ENCODE peak calls at places on chromosome 10, in six cellular contexts. D is HCT116, R is GM23248, A is OCI-LY7, S is IMR-90, X is mesenchymal stem cell. F is an unnamed sample.

GRCh38 chr10:79316671-79317431 is 30.4 kb upstream of the PPIF start:
- DNase-seq in D (no peak), R (peak), A (peak), S (peak), X (peak), F (no peak)

GRCh38 chr10:78461333-78461732 is 427.7 kb downstream of the RPS24 start:
- DNase-seq in D (no peak), R (no peak), A (no peak), S (no peak), X (no peak), F (no peak)

GRCh38 chr10:13776861-13777301 is 190.1 kb downstream of the PRPF18 start:
- DNase-seq in D (no peak), R (peak), A (no peak), S (peak), X (peak), F (no peak)

GRCh38 chr10:121732676-121733445 is 134.6 kb upstream of the FGFR2 start:
- DNase-seq in D (no peak), R (no peak), A (no peak), S (no peak), X (no peak), F (peak)

GRCh38 chr10:119243967-119244366 is 36.6 kb downstream of the GRK5 start:
- DNase-seq in D (no peak), R (no peak), A (no peak), S (no peak), X (no peak), F (no peak)

GRCh38 chr10:27730041-27730440 is 15.6 kb downstream of the MKX start:
- DNase-seq in D (no peak), R (no peak), A (no peak), S (no peak), X (no peak), F (no peak)

GRCh38 chr10:91211675-91212074 is 8.8 kb upstream of the PCGF5 start:
- DNase-seq in D (no peak), R (no peak), A (no peak), S (no peak), X (no peak), F (no peak)

GRCh38 chr10:62382831-62383230 is 8.7 kb downstream of the ZNF365 start:
- DNase-seq in D (no peak), R (no peak), A (no peak), S (no peak), X (no peak), F (no peak)

GRCh38 chr10:36888925-36889573 is 236.3 kb upstream of the ANKRD30A start:
- DNase-seq in D (peak), R (peak), A (peak), S (peak), X (peak), F (peak)

GRCh38 chr10:87761892-87762291 is 56.1 kb downstream of the ATAD1 start:
- DNase-seq in D (peak), R (peak), A (no peak), S (peak), X (peak), F (no peak)

GRCh38 chr10:127046975-127047877 is 142.0 kb downstream of the DOCK1 start:
- DNase-seq in D (no peak), R (no peak), A (no peak), S (peak), X (peak), F (no peak)

GRCh38 chr10:90064295-90064694 is 362.9 kb downstream of the KIF20B start:
- DNase-seq in D (no peak), R (no peak), A (no peak), S (no peak), X (no peak), F (no peak)

GRCh38 chr10:69089638-69090599 is 2.0 kb downstream of the SRGN start:
- DNase-seq in D (no peak), R (no peak), A (no peak), S (peak), X (no peak), F (no peak)

GRCh38 chr10:103226011-103226410 is 19.7 kb upstream of the RPEL1 start:
- DNase-seq in D (no peak), R (peak), A (no peak), S (no peak), X (no peak), F (no peak)

GRCh38 chr10:73810735-73811465 is 498 bp downstream of the NDST2 start:
- DNase-seq in D (no peak), R (peak), A (peak), S (no peak), X (peak), F (peak)

GRCh38 chr10:48603421-48604038 is 1.3 kb downstream of the ARHGAP22 start:
- DNase-seq in D (no peak), R (peak), A (no peak), S (peak), X (peak), F (no peak)

GRCh38 chr10:48600645-48601505 is 4.0 kb downstream of the ARHGAP22 start:
- DNase-seq in D (no peak), R (no peak), A (no peak), S (no peak), X (no peak), F (no peak)

GRCh38 chr10:48604039-48604407 is 850 bp downstream of the ARHGAP22 start:
- DNase-seq in D (no peak), R (peak), A (no peak), S (no peak), X (peak), F (no peak)

GRCh38 chr10:48601789-48602188 is 3.1 kb downstream of the ARHGAP22 start:
- DNase-seq in D (no peak), R (no peak), A (no peak), S (no peak), X (no peak), F (no peak)

GRCh38 chr10:48602401-48603135 is 2.3 kb downstream of the ARHGAP22 start:
- DNase-seq in D (no peak), R (peak), A (no peak), S (peak), X (no peak), F (no peak)
- H3K4me2 ChIP-seq in D (no peak), R (peak), A (no peak), S (peak), X (no peak), F (no peak)

GRCh38 chr10:92696606-92697383 is 7.0 kb downstream of the HHEX start:
- DNase-seq in D (no peak), R (no peak), A (no peak), S (no peak), X (peak), F (peak)
- H3K4me2 ChIP-seq in D (no peak), R (no peak), A (no peak), S (peak), X (no peak), F (peak)

GRCh38 chr10:4451512-4451911 is 374.5 kb upstream of the AKR1E2 start:
- DNase-seq in D (no peak), R (no peak), A (no peak), S (no peak), X (no peak), F (no peak)
- H3K4me2 ChIP-seq in D (no peak), R (peak), A (no peak), S (no peak), X (no peak), F (peak)

DNA sequence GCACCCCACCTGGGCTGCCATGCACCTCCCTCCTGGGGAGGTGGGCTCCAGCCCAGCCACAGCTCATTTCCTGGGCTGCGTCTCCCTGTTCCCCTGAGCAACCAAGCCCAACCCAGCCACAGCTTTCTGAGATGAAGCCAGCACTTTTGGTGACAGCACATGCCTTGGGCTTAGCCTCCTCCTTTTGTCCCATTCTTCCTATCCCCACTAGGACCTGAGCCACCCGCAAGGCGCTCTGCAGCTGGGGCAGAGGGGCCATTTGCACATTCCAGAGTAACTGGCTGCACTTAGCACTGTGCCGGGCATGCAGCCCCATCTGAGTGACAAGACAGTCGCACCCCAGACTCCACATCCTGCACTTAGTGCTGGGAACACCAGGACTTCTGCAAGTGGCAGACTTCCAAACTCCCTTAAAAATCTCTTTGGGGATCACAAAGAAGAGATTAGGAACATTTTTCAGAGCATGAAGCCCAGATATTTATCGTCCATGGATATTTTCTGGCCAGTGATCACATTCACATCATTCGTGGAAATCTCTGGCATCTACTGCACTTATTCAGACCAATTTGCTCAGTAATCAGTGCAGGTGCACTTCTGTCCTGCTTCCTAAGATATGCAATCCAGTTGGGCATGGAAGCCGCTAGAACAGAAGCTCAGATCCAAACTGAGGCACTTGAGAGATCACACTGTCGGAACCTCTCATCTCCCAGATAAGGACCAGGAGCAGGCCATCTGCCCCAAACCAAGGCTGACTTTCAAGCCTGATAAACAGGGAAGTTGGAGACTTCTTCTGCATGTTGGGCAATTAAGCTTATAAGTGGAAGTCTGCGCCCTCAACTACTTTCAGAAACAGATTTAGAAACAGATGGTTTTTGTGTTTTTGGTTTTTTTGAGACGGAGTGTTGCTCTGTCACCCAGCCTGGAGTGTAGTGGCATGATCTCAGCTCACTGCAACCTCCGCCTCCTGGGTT is 26.4 kb downstream of the CHST15 start:
- DNase-seq in D (no peak), R (no peak), A (peak), S (no peak), X (no peak), F (peak)
- H3K4me2 ChIP-seq in D (no peak), R (no peak), A (peak), S (no peak), X (no peak), F (peak)

GRCh38 chr10:84524435-84524834 is 196.0 kb downstream of the CCSER2 start:
- DNase-seq in D (no peak), R (no peak), A (no peak), S (no peak), X (no peak), F (no peak)

GRCh38 chr10:84521015-84521414 is 192.6 kb downstream of the CCSER2 start:
- DNase-seq in D (no peak), R (no peak), A (no peak), S (no peak), X (no peak), F (peak)

GRCh38 chr10:84523509-84523908 is 195.1 kb downstream of the CCSER2 start:
- DNase-seq in D (no peak), R (peak), A (no peak), S (no peak), X (no peak), F (no peak)

GRCh38 chr10:84521468-84521867 is 193.1 kb downstream of the CCSER2 start:
- DNase-seq in D (no peak), R (no peak), A (no peak), S (no peak), X (no peak), F (no peak)

DNA sequence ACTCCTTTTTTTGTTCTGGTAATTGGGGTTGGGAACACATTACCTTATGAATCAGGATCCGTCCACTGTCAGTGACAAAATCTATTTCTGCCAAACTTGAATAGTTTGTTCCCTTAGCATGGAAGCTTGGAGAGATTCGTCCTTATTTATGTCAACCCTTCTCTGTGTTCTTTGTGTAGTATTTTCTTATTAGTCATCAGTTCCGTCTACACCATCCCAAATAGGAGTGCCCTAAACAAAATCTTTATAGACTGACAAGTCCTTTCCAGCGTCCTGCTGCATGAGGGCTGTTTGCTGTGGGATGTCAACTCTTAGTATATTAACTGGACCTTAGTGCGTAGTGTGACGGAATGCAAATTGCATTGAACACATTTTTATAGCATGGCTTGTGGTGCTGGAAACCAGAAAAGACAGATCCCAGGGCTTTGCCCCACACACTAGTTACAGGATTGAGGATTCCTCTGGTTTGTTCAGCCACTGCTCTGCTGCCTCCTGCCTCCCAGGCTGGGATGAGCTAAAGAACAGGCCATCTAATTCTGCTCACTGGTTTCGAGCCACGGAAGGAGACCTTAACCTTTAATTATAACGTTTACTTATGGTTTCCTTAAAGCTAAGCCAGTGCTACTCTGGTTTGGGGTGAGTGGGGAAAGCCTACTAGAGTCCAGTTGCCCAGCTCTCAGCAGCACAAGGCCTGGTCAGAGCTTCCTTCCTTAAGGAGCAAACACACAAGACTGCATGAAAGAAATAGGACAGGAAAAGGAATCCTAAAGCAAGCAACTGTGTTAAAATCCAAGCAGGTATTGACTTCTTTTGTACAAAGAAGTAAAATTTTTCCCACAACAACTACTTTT is 194.4 kb downstream of the CCSER2 start:
- DNase-seq in D (no peak), R (no peak), A (no peak), S (no peak), X (no peak), F (peak)
- H3K4me2 ChIP-seq in D (peak), R (no peak), A (no peak), S (no peak), X (no peak), F (no peak)

GRCh38 chr10:42783181-42783549 is 570 bp downstream of the BMS1 start:
- DNase-seq in D (no peak), R (peak), A (no peak), S (peak), X (peak), F (no peak)

GRCh38 chr10:42781893-42782445 is 626 bp upstream of the BMS1 start:
- DNase-seq in D (no peak), R (peak), A (no peak), S (no peak), X (no peak), F (no peak)

GRCh38 chr10:42776681-42777080 is 5.9 kb upstream of the BMS1 start:
- DNase-seq in D (no peak), R (no peak), A (no peak), S (no peak), X (no peak), F (no peak)

GRCh38 chr10:42782446-42783180 is at the start of gene BMS1:
- DNase-seq in D (peak), R (peak), A (peak), S (peak), X (peak), F (peak)

DNA sequence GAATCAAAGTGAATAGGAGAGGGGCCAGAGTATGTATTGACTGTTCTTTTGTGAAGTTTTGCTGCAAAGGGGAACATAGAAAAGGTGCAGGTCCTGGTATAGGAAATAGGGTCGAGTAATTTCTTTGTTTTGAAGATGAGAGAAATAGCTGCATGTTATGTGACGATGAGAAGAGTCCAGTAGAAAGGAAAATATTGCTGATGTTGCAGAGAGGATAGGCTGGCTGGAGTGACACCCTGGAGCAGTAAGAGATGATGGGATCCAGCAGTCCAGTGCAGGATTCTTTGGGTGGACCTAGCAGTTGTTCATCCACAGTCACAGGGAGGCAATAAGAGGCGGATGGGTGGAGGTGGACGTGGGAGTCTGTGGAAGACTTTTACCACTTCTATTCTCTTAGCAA is 2.1 kb upstream of the BMS1 start:
- DNase-seq in D (no peak), R (no peak), A (no peak), S (no peak), X (no peak), F (no peak)
- H3K4me2 ChIP-seq in D (no peak), R (no peak), A (no peak), S (no peak), X (no peak), F (no peak)

GRCh38 chr10:33123680-33124079 is 165.7 kb upstream of the ITGB1 start:
- DNase-seq in D (no peak), R (no peak), A (no peak), S (no peak), X (no peak), F (no peak)
- H3K4me2 ChIP-seq in D (no peak), R (no peak), A (no peak), S (no peak), X (no peak), F (no peak)

DNA sequence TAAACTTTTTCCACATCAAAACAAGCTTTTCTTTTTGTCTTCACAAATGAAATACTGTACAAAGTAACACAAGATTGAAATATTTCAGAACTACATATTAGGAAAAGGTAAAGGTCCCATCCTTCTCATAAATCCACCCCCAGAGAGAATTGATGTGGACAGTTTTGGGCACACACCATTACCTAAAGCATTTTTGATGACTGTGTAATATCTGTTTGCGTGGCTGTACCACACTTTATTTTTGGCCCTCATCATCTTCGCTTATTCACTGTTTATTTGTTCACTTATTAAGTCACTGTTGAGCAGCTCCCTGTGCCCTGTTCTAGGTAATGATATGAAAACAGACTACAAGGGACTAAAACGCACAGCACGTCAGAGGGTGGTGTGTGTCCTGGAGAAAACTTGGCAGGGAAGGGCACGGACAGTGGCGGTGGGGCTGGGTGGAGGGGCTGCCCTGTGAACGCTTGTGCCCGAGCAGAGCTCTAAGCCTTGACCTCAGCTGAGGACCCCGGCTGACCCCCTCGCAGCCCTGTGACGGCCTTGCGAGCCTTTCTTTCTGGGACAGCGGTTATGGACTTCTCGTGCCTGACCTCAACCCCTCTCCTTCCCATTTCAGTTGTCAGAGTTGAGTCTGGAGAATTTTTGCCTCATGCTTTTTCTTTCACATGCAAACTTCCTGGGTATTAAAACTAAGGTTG is 241.3 kb downstream of the EMX2 start:
- DNase-seq in D (no peak), R (no peak), A (no peak), S (no peak), X (no peak), F (no peak)
- H3K4me2 ChIP-seq in D (no peak), R (no peak), A (no peak), S (no peak), X (no peak), F (no peak)

DNA sequence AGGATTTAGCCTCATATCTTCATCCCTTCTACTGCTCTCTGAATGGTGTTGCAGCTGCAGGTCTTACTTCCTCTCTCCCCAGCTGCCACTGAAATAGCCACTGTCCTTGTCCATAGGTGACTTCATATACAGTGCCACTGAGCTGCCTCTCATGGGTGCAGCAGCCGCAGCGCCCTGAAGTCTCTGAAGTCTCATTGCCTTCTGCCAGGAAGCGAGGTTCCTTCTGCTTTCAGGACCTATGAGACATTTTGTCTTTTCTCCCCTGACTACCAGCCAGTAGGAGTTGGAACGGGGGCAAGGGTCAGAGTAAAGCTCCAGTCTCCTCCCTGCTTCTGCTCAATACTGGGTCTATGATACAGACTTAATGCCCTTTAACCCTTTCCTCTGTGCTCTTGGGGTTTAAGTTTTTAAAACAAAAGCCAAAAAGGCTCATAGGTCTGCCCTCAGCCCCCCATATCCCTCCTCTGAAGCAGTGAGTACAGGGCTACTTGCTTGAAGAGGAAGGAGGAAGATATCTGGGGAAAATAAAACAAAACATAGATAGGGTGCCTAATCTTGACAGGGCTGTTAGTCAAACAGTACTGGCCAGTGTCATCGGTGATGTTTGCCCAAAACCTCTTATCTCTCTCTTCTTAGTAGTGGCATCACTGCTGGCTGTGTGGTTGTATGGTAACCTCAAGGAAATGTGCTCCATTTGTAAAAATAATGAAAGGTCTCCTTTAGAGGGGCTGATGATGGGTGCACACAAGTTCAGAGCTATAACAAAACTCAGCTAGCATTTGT is 7.1 kb downstream of the PLCE1 start:
- DNase-seq in D (no peak), R (no peak), A (no peak), S (no peak), X (no peak), F (no peak)
- H3K4me2 ChIP-seq in D (no peak), R (no peak), A (no peak), S (no peak), X (no peak), F (no peak)

GRCh38 chr10:113563306-113564088 is 10.6 kb downstream of the HABP2 start:
- DNase-seq in D (peak), R (peak), A (peak), S (peak), X (peak), F (peak)
- H3K4me2 ChIP-seq in D (peak), R (peak), A (peak), S (peak), X (peak), F (peak)

F was measured in GM23338.